ENCODE peak calls at places on chromosome 6, in ten cellular contexts. One of them, this sample, is unnamed. For H3K9me3, the result is how much of the 10 kb centered on the place peaks cover.

GRCh38 chr6:142367501-142368018 is 65.8 kb downstream of the ADGRG6 start:
- DNase-seq in CD4-positive, alpha-beta T cell: no peak
- DNase-seq in aorta: no peak
- DNase-seq in naive thymus-derived CD4-positive, alpha-beta T cell: no peak
- DNase-seq in A549: peak
- DNase-seq in CD8-positive, alpha-beta memory T cell: no peak
- DNase-seq in left lung: no peak
- DNase-seq in esophagus squamous epithelium: no peak
- DNase-seq in ovary: no peak
- DNase-seq in mucosa of descending colon: no peak
- DNase-seq in this sample: no peak

GRCh38 chr6:66189915-66190314 is 482.9 kb upstream of the EYS start:
- DNase-seq in CD4-positive, alpha-beta T cell: no peak
- DNase-seq in aorta: no peak
- DNase-seq in naive thymus-derived CD4-positive, alpha-beta T cell: no peak
- DNase-seq in A549: no peak
- DNase-seq in CD8-positive, alpha-beta memory T cell: no peak
- DNase-seq in left lung: no peak
- DNase-seq in esophagus squamous epithelium: no peak
- DNase-seq in ovary: no peak
- DNase-seq in mucosa of descending colon: no peak
- DNase-seq in this sample: no peak

GRCh38 chr6:150528648-150529285 is 70.9 kb upstream of the PLEKHG1 start:
- DNase-seq in CD4-positive, alpha-beta T cell: no peak
- DNase-seq in aorta: peak
- DNase-seq in naive thymus-derived CD4-positive, alpha-beta T cell: no peak
- DNase-seq in A549: no peak
- DNase-seq in CD8-positive, alpha-beta memory T cell: no peak
- DNase-seq in left lung: no peak
- DNase-seq in esophagus squamous epithelium: no peak
- DNase-seq in ovary: peak
- DNase-seq in mucosa of descending colon: peak
- DNase-seq in this sample: no peak

GRCh38 chr6:135182993-135183531 is 2.0 kb downstream of the MYB start:
- DNase-seq in CD4-positive, alpha-beta T cell: peak
- DNase-seq in aorta: no peak
- DNase-seq in naive thymus-derived CD4-positive, alpha-beta T cell: peak
- DNase-seq in A549: no peak
- DNase-seq in CD8-positive, alpha-beta memory T cell: peak
- DNase-seq in left lung: peak
- DNase-seq in esophagus squamous epithelium: no peak
- DNase-seq in ovary: no peak
- DNase-seq in mucosa of descending colon: peak
- DNase-seq in this sample: no peak

GRCh38 chr6:129521946-129522345 is 188.0 kb downstream of the ARHGAP18 start:
- DNase-seq in CD4-positive, alpha-beta T cell: no peak
- DNase-seq in aorta: no peak
- DNase-seq in naive thymus-derived CD4-positive, alpha-beta T cell: no peak
- DNase-seq in A549: no peak
- DNase-seq in CD8-positive, alpha-beta memory T cell: no peak
- DNase-seq in left lung: no peak
- DNase-seq in esophagus squamous epithelium: no peak
- DNase-seq in ovary: no peak
- DNase-seq in mucosa of descending colon: no peak
- DNase-seq in this sample: no peak

GRCh38 chr6:100171533-100172321 is 177.7 kb upstream of the MCHR2 start:
- DNase-seq in CD4-positive, alpha-beta T cell: no peak
- DNase-seq in aorta: no peak
- DNase-seq in naive thymus-derived CD4-positive, alpha-beta T cell: no peak
- DNase-seq in A549: no peak
- DNase-seq in CD8-positive, alpha-beta memory T cell: no peak
- DNase-seq in left lung: no peak
- DNase-seq in esophagus squamous epithelium: no peak
- DNase-seq in ovary: no peak
- DNase-seq in mucosa of descending colon: no peak
- DNase-seq in this sample: no peak

GRCh38 chr6:139253656-139254055 is 38.1 kb downstream of the TXLNB start:
- DNase-seq in CD4-positive, alpha-beta T cell: no peak
- DNase-seq in aorta: no peak
- DNase-seq in naive thymus-derived CD4-positive, alpha-beta T cell: no peak
- DNase-seq in A549: no peak
- DNase-seq in CD8-positive, alpha-beta memory T cell: no peak
- DNase-seq in left lung: no peak
- DNase-seq in esophagus squamous epithelium: no peak
- DNase-seq in ovary: no peak
- DNase-seq in mucosa of descending colon: no peak
- DNase-seq in this sample: no peak

GRCh38 chr6:142401838-142402237 is 100.0 kb downstream of the ADGRG6 start:
- DNase-seq in CD4-positive, alpha-beta T cell: no peak
- DNase-seq in aorta: no peak
- DNase-seq in naive thymus-derived CD4-positive, alpha-beta T cell: no peak
- DNase-seq in A549: no peak
- DNase-seq in CD8-positive, alpha-beta memory T cell: no peak
- DNase-seq in left lung: no peak
- DNase-seq in esophagus squamous epithelium: no peak
- DNase-seq in ovary: no peak
- DNase-seq in mucosa of descending colon: no peak
- DNase-seq in this sample: no peak

GRCh38 chr6:31737315-31738047 is 1.2 kb upstream of the CLIC1 start:
- DNase-seq in CD4-positive, alpha-beta T cell: no peak
- DNase-seq in aorta: no peak
- DNase-seq in naive thymus-derived CD4-positive, alpha-beta T cell: no peak
- DNase-seq in A549: peak
- DNase-seq in CD8-positive, alpha-beta memory T cell: no peak
- DNase-seq in left lung: no peak
- DNase-seq in esophagus squamous epithelium: no peak
- DNase-seq in ovary: no peak
- DNase-seq in mucosa of descending colon: no peak
- DNase-seq in this sample: no peak

GRCh38 chr6:70257874-70258273 is 45.0 kb downstream of the COL9A1 start:
- DNase-seq in CD4-positive, alpha-beta T cell: no peak
- DNase-seq in aorta: no peak
- DNase-seq in naive thymus-derived CD4-positive, alpha-beta T cell: no peak
- DNase-seq in A549: no peak
- DNase-seq in CD8-positive, alpha-beta memory T cell: no peak
- DNase-seq in left lung: no peak
- DNase-seq in esophagus squamous epithelium: no peak
- DNase-seq in ovary: no peak
- DNase-seq in mucosa of descending colon: no peak
- DNase-seq in this sample: no peak

GRCh38 chr6:36357872-36358234 is 21.2 kb upstream of the BNIP5 start:
- DNase-seq in CD4-positive, alpha-beta T cell: no peak
- DNase-seq in aorta: no peak
- DNase-seq in naive thymus-derived CD4-positive, alpha-beta T cell: no peak
- DNase-seq in A549: no peak
- DNase-seq in CD8-positive, alpha-beta memory T cell: no peak
- DNase-seq in left lung: no peak
- DNase-seq in esophagus squamous epithelium: no peak
- DNase-seq in ovary: no peak
- DNase-seq in mucosa of descending colon: no peak
- DNase-seq in this sample: no peak

GRCh38 chr6:159169557-159170332 is 545 bp downstream of the FNDC1 start:
- DNase-seq in CD4-positive, alpha-beta T cell: no peak
- DNase-seq in aorta: peak
- DNase-seq in naive thymus-derived CD4-positive, alpha-beta T cell: peak
- DNase-seq in A549: peak
- DNase-seq in CD8-positive, alpha-beta memory T cell: no peak
- DNase-seq in left lung: peak
- DNase-seq in esophagus squamous epithelium: no peak
- DNase-seq in ovary: no peak
- DNase-seq in mucosa of descending colon: no peak
- DNase-seq in this sample: no peak

GRCh38 chr6:37558646-37559045 is 59.0 kb upstream of the CCDC167 start:
- DNase-seq in CD4-positive, alpha-beta T cell: no peak
- DNase-seq in aorta: no peak
- DNase-seq in naive thymus-derived CD4-positive, alpha-beta T cell: no peak
- DNase-seq in A549: no peak
- DNase-seq in CD8-positive, alpha-beta memory T cell: no peak
- DNase-seq in left lung: no peak
- DNase-seq in esophagus squamous epithelium: no peak
- DNase-seq in ovary: no peak
- DNase-seq in mucosa of descending colon: no peak
- DNase-seq in this sample: no peak

GRCh38 chr6:169906004-169906740 is 154.8 kb downstream of the ERMARD start:
- DNase-seq in CD4-positive, alpha-beta T cell: no peak
- DNase-seq in aorta: no peak
- DNase-seq in naive thymus-derived CD4-positive, alpha-beta T cell: no peak
- DNase-seq in A549: no peak
- DNase-seq in CD8-positive, alpha-beta memory T cell: no peak
- DNase-seq in left lung: peak
- DNase-seq in esophagus squamous epithelium: no peak
- DNase-seq in ovary: no peak
- DNase-seq in mucosa of descending colon: no peak
- DNase-seq in this sample: no peak
- H3K9me3 ChIP-seq in CD4-positive, alpha-beta T cell: under half
- H3K9me3 ChIP-seq in aorta: under half
- H3K9me3 ChIP-seq in naive thymus-derived CD4-positive, alpha-beta T cell: under half
- H3K9me3 ChIP-seq in A549: under half
- H3K9me3 ChIP-seq in CD8-positive, alpha-beta memory T cell: under half
- H3K9me3 ChIP-seq in left lung: under half
- H3K9me3 ChIP-seq in esophagus squamous epithelium: under half
- H3K9me3 ChIP-seq in ovary: under half
- H3K9me3 ChIP-seq in mucosa of descending colon: under half
- H3K9me3 ChIP-seq in this sample: under half

DNA sequence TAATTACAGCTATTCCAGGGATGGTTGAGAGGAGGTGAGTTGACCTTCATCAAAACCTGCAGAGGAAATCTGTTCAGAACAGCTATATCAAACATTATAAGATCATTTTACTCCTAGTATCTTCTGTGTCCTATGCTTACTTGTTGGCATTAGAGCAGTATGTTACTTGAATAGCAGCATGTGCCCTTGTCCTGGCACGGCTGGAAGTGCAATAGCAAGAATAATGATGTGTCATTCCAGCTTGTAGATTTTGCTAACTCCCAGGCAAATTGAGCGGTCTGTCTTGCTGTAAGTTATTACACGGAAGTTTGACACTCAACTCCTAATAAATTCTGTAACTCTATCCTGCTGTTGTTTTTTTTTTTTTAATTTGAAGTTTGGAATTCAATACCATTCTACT is 385.5 kb downstream of the TENT5A start:
- DNase-seq in CD4-positive, alpha-beta T cell: no peak
- DNase-seq in aorta: no peak
- DNase-seq in naive thymus-derived CD4-positive, alpha-beta T cell: no peak
- DNase-seq in A549: no peak
- DNase-seq in CD8-positive, alpha-beta memory T cell: no peak
- DNase-seq in left lung: no peak
- DNase-seq in esophagus squamous epithelium: no peak
- DNase-seq in ovary: no peak
- DNase-seq in mucosa of descending colon: no peak
- DNase-seq in this sample: no peak
- H3K9me3 ChIP-seq in CD4-positive, alpha-beta T cell: under half
- H3K9me3 ChIP-seq in aorta: under half
- H3K9me3 ChIP-seq in naive thymus-derived CD4-positive, alpha-beta T cell: under half
- H3K9me3 ChIP-seq in A549: under half
- H3K9me3 ChIP-seq in CD8-positive, alpha-beta memory T cell: under half
- H3K9me3 ChIP-seq in left lung: under half
- H3K9me3 ChIP-seq in esophagus squamous epithelium: under half
- H3K9me3 ChIP-seq in ovary: under half
- H3K9me3 ChIP-seq in mucosa of descending colon: under half
- H3K9me3 ChIP-seq in this sample: under half

DNA sequence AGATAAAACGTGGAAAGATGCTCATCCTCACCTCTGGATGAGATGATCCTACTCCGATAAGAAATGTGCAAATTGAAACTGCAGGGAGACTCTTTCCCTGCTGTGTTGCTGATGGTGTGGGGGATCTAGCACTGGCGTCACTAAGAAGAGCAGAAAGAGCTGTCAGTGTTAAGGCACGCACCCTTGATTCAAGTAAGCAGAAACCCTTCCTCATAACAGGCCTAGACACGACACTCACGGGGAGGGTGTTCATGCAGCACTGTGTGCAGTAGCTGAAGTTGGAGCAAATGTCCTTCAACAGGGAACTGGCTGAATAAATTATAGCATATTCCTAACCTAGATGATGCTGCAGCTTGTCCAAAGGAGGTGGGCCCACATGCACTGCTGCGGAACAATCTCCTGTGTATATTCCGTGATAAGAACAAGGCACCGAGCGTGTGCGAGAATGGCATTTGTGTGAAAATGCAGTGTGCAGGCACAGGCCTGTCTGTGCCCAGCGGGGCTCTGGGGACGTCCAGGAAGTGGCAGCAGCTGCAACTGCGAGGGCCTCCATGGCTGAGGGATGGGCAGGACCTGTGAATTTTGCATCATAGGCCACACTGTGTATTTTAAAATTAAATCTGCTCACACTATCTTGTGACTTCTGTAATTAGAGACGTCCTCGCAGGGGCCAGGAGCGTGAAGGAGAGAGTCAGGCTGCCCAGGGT is 64.0 kb downstream of the TCP11 start:
- DNase-seq in CD4-positive, alpha-beta T cell: no peak
- DNase-seq in aorta: peak
- DNase-seq in naive thymus-derived CD4-positive, alpha-beta T cell: no peak
- DNase-seq in A549: no peak
- DNase-seq in CD8-positive, alpha-beta memory T cell: no peak
- DNase-seq in left lung: no peak
- DNase-seq in esophagus squamous epithelium: no peak
- DNase-seq in ovary: no peak
- DNase-seq in mucosa of descending colon: peak
- DNase-seq in this sample: no peak
- H3K9me3 ChIP-seq in CD4-positive, alpha-beta T cell: under half
- H3K9me3 ChIP-seq in aorta: under half
- H3K9me3 ChIP-seq in naive thymus-derived CD4-positive, alpha-beta T cell: under half
- H3K9me3 ChIP-seq in A549: under half
- H3K9me3 ChIP-seq in CD8-positive, alpha-beta memory T cell: under half
- H3K9me3 ChIP-seq in left lung: under half
- H3K9me3 ChIP-seq in esophagus squamous epithelium: under half
- H3K9me3 ChIP-seq in ovary: under half
- H3K9me3 ChIP-seq in mucosa of descending colon: under half
- H3K9me3 ChIP-seq in this sample: under half

DNA sequence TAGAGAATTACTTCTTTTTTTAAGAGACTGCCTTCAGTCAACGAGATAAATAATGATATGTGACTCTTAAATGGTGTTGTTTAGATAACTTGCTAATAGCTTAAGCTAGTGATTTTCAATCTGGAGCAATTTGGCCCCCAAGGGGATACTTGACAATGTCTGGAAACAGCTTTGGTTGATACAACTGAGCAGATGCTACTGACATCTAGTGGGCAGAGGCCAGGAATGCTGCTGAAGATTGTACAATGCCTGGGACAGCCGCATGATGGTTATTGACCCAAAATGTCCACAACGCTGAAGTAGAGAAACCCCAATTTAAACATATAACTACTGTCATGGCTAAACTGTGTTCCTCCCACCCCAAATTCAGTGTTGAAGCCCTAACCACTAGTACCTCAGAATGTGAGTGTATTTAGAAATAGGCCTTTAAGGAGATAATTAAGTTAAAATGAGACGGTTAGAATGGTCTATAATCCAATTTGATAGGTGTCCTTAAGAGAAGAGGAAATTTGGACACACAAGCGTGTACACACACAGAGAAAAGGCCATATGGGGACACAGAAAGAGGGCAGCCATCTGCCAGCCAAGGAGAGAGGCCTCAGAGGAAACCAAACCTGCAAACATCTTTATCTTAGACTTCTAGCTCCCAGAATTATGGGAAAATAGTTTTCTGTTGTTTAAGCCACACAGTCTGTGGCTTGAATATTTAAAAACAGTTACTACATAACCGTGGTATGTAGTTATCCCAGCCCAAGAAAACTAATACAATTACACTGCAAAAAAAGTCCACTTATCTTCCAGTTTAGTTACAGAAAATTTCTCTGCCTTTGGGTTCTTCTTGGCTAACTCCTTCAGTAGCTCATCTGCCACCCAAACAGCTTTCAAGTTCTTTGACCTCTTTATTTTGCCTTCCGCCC is 22.2 kb downstream of the RWDD2A start:
- DNase-seq in CD4-positive, alpha-beta T cell: peak
- DNase-seq in aorta: peak
- DNase-seq in naive thymus-derived CD4-positive, alpha-beta T cell: peak
- DNase-seq in A549: peak
- DNase-seq in CD8-positive, alpha-beta memory T cell: peak
- DNase-seq in left lung: no peak
- DNase-seq in esophagus squamous epithelium: no peak
- DNase-seq in ovary: peak
- DNase-seq in mucosa of descending colon: no peak
- DNase-seq in this sample: peak
- H3K9me3 ChIP-seq in CD4-positive, alpha-beta T cell: under half
- H3K9me3 ChIP-seq in aorta: under half
- H3K9me3 ChIP-seq in naive thymus-derived CD4-positive, alpha-beta T cell: under half
- H3K9me3 ChIP-seq in A549: under half
- H3K9me3 ChIP-seq in CD8-positive, alpha-beta memory T cell: under half
- H3K9me3 ChIP-seq in left lung: under half
- H3K9me3 ChIP-seq in esophagus squamous epithelium: under half
- H3K9me3 ChIP-seq in ovary: under half
- H3K9me3 ChIP-seq in mucosa of descending colon: under half
- H3K9me3 ChIP-seq in this sample: under half